ENCODE peak calls at places on chromosome 20, in ten cellular contexts. M is activated naive CD8-positive, alpha-beta T cell treated with anti-CD3 and anti-CD28 coated beads, Interleukin-2, amount 10 ng/mL, durations not matched to agents 7 days and 5 days; K is fibroblast of lung; I is A549; Z is H54; G is spleen; S is right atrium auricular region; E is left lobe of liver; W is RCC 7860; R is retina. A is an unnamed sample.
A peak's percentile ranks its signal among the peaks of the same experiment; 100 is the strongest.

GRCh38 chr20:8447262-8448120 is 315.4 kb downstream of the PLCB1 start:
- DNase-seq in M (no peak), W (no peak), K (no peak), I (no peak), R (no peak), Z (no peak), G (no peak), S (no peak), E (no peak), A (peak; percentile 19)

GRCh38 chr20:1209447-1210387 is 6.5 kb downstream of the C20orf202 start:
- DNase-seq in R (no peak), K (no peak), I (no peak), S (no peak), M (no peak), W (no peak), E (no peak), Z (no peak), G (no peak), A (no peak)

GRCh38 chr20:59940129-59940955 is at the start of the genes FAM217B and PPP1R3D:
- DNase-seq in S (peak; percentile 99), R (peak; percentile 96), G (peak; percentile 100), Z (peak; percentile 95), E (peak; percentile 92), I (peak; percentile 95), W (peak; percentile 85), K (peak; percentile 99), M (peak; percentile 95), A (peak; percentile 98)

GRCh38 chr20:34985439-34986310 is 30.0 kb downstream of the MYH7B start:
- DNase-seq in K (no peak), Z (no peak), R (peak; percentile 39), G (no peak), M (no peak), E (no peak), S (no peak), I (no peak), W (no peak), A (no peak)

GRCh38 chr20:3093861-3094361 is 9.4 kb upstream of the AVP start:
- DNase-seq in M (no peak), E (no peak), K (no peak), W (no peak), R (no peak), S (no peak), Z (no peak), I (no peak), G (no peak), A (no peak)

GRCh38 chr20:63553251-63553932 is 567 bp upstream of the FNDC11 start:
- DNase-seq in E (no peak), M (peak; percentile 92), G (peak; percentile 94), R (peak; percentile 84), W (peak; percentile 21), S (peak; percentile 80), I (peak; percentile 50), Z (peak; percentile 92), K (peak; percentile 56), A (peak; percentile 76)

GRCh38 chr20:24497851-24498250 is 28.4 kb downstream of the SYNDIG1 start:
- DNase-seq in Z (no peak), S (no peak), E (no peak), W (no peak), R (no peak), M (no peak), K (peak; percentile 53), I (no peak), G (no peak), A (no peak)

GRCh38 chr20:58306421-58307261 is 2.9 kb upstream of the RAB22A start:
- DNase-seq in G (peak; percentile 86), W (peak; percentile 100), I (peak; percentile 10), S (no peak), Z (peak; percentile 50), K (peak; percentile 87), R (no peak), E (no peak), M (peak; percentile 48), A (peak; percentile 9)

GRCh38 chr20:59823030-59823423 is 110.4 kb downstream of the SYCP2 start:
- DNase-seq in S (peak; percentile 26), M (no peak), G (no peak), Z (no peak), R (no peak), E (no peak), K (no peak), I (no peak), W (no peak), A (no peak)

GRCh38 chr20:21826946-21827345 is 121.5 kb downstream of the PAX1 start:
- DNase-seq in R (no peak), I (no peak), K (no peak), S (no peak), Z (no peak), G (no peak), E (no peak), W (no peak), M (no peak), A (no peak)